ENCODE peak calls at places on chromosomes 7 and 10, in eight cellular contexts. B is GM12878, N is HCT116, U is HepG2, X is GM23338, T is Panc1, L is K562, J is SK-N-SH. G is an unnamed sample.

GRCh38 chr10:88963318-88963717 is 10.7 kb upstream of the ACTA2 start:
- DNase-seq in B (no peak), N (no peak), U (no peak), X (no peak), L (no peak), J (no peak), T (no peak), G (no peak)

GRCh38 chr7:77811895-77812685 is 13.5 kb downstream of the PHTF2 start:
- DNase-seq in U (peak), N (no peak), B (no peak), J (no peak), T (no peak), L (no peak), X (no peak), G (no peak)

GRCh38 chr7:36228039-36228438 is 75.0 kb downstream of the EEPD1 start:
- DNase-seq in B (no peak), X (no peak), T (no peak), L (no peak), J (no peak), N (no peak), U (no peak), G (no peak)

GRCh38 chr7:29147821-29148220 is 1.5 kb upstream of the CPVL start:
- DNase-seq in T (no peak), L (no peak), B (no peak), J (no peak), U (no peak), X (no peak), N (no peak), G (no peak)

GRCh38 chr10:123027861-123028260 is 19.1 kb downstream of the ACADSB start:
- DNase-seq in X (no peak), L (no peak), N (no peak), U (no peak), J (no peak), B (no peak), T (no peak), G (no peak)

GRCh38 chr7:123096434-123096833 is 100.9 kb upstream of the TAS2R16 start:
- DNase-seq in N (no peak), X (no peak), J (no peak), U (no peak), B (no peak), T (no peak), L (no peak), G (no peak)

GRCh38 chr7:64774204-64774842 is 19.9 kb upstream of the ZNF138 start:
- DNase-seq in T (no peak), B (no peak), N (no peak), X (no peak), L (no peak), U (no peak), J (no peak), G (peak)

GRCh38 chr10:86315543-86315942 is 51.1 kb downstream of the GRID1 start:
- DNase-seq in B (no peak), T (no peak), L (no peak), X (no peak), J (no peak), U (no peak), N (no peak), G (no peak)

GRCh38 chr7:100053201-100053600 is 3.6 kb downstream of the ZSCAN21 start:
- DNase-seq in U (peak), T (peak), B (no peak), J (peak), X (peak), N (peak), L (peak), G (peak)

GRCh38 chr7:152520861-152521302 is 85.1 kb upstream of the KMT2C start:
- DNase-seq in U (no peak), N (no peak), B (no peak), X (no peak), J (no peak), L (no peak), T (no peak), G (no peak)

GRCh38 chr7:2965745-2966270 is 77.9 kb downstream of the CARD11 start:
- DNase-seq in N (no peak), T (no peak), U (no peak), X (no peak), L (no peak), B (no peak), J (no peak), G (no peak)

GRCh38 chr7:76403780-76404494 is 5.6 kb downstream of the SSC4D start:
- DNase-seq in L (peak), U (peak), X (no peak), J (no peak), N (no peak), B (no peak), T (no peak), G (peak)

GRCh38 chr7:158649279-158649678 is 55.3 kb downstream of the NCAPG2 start:
- DNase-seq in N (no peak), T (peak), J (peak), L (no peak), U (peak), X (no peak), B (no peak), G (peak)

GRCh38 chr10:26486304-26486703 is 48.2 kb downstream of the APBB1IP start:
- DNase-seq in B (no peak), X (no peak), J (no peak), T (no peak), L (no peak), N (no peak), U (no peak), G (no peak)

GRCh38 chr7:72039460-72039859 is 372.7 kb downstream of the CALN1 start:
- DNase-seq in N (no peak), X (no peak), U (no peak), J (no peak), T (no peak), L (no peak), B (no peak), G (no peak)

GRCh38 chr7:38839846-38840245 is 69.1 kb downstream of the VPS41 start:
- DNase-seq in J (no peak), L (no peak), N (no peak), B (no peak), T (no peak), U (no peak), X (no peak), G (no peak)

GRCh38 chr10:112658900-112659328 is 211.9 kb downstream of the VTI1A start:
- DNase-seq in X (no peak), L (no peak), T (no peak), B (no peak), N (peak), J (no peak), U (peak), G (no peak)

DNA sequence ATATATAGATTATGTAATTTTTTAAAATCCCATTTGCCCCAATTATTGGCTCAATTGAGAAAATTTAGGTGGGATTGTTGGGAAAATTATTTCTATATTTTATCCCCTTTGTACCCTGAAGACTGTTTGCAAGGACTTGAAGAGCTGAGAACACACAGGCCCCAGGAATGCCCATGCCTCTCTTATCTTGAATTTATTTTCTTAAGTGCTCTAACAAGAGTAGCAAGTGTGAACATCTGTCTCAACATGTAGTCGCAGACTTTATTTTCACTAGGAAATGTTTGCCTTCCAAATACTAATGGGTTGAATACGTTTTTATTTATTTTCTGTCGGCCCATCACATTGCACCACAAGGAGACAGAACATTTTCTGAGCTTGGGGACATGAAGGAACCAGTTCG is 332.9 kb downstream of the FGFR2 start:
- DNase-seq in T (no peak), L (no peak), J (no peak), B (no peak), U (no peak), X (no peak), N (no peak), G (no peak)
- TF ChIP-seq POLR2AphosphoS5 in T (no peak), L (no peak), J (no peak), B (no peak), U (no peak), X (no peak), N (no peak), G (no peak)

DNA sequence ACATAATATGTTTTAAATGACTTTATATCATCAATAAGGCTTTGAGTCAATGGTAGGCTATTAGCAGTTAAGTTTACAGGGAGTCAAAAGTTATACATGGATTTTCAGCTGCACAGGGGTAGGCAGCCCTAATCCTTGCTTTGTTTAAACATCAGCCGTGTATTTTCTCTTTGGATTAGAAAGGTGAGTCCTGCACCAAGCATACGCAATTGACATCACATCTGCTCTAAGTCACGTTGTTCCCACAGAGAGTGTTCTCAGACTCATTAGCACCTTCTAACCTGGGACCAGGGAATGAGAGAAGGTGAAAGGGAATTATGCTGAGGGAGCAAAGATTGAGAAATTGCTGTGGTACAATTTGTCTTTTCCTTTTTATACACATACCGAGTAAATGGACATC is 148.6 kb upstream of the ZNF804B start:
- DNase-seq in J (no peak), X (no peak), U (no peak), N (no peak), B (no peak), T (no peak), L (no peak), G (no peak)
- TF ChIP-seq REST in J (no peak), X (no peak), U (no peak), N (no peak), B (no peak), T (no peak), L (no peak), G (no peak)

DNA sequence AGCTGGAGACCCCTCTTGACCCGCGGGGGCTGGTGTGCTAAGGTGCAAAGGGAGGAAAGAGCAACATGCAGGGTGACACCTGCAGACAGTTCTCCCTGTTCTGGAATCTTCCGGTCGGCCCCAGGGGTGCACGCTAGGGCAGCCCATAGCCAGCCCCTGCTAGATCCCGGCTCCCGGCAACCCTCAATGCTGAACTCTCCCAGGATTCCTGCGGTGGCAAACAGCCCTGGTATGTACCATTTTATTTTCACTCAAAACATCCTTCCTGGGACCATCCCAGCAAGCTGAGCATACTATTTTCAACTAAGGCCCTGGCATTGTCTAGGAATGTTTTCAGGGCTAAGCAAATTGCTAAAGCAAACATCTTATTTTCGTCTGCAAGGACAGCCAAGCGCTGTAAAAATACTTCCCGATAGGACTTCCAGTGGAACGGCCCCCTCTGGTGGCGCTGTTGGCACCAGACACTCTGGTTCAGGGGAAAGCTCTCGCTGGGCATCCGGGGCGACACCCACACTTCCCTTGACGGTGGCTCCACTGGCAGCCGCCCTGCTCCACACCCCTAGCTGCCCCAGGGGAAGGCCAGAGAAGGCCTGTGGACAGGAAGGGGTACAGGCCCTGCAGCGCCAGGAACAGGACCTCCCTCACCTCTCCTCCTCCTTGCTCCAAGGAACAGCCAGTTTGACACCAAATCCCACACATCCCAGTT is 99.4 kb downstream of the CTBP2 start:
- DNase-seq in T (no peak), L (no peak), B (no peak), N (peak), U (peak), X (peak), J (peak), G (peak)
- TF ChIP-seq POLR2AphosphoS5 in T (no peak), L (no peak), B (no peak), N (no peak), U (no peak), X (no peak), J (no peak), G (no peak)

DNA sequence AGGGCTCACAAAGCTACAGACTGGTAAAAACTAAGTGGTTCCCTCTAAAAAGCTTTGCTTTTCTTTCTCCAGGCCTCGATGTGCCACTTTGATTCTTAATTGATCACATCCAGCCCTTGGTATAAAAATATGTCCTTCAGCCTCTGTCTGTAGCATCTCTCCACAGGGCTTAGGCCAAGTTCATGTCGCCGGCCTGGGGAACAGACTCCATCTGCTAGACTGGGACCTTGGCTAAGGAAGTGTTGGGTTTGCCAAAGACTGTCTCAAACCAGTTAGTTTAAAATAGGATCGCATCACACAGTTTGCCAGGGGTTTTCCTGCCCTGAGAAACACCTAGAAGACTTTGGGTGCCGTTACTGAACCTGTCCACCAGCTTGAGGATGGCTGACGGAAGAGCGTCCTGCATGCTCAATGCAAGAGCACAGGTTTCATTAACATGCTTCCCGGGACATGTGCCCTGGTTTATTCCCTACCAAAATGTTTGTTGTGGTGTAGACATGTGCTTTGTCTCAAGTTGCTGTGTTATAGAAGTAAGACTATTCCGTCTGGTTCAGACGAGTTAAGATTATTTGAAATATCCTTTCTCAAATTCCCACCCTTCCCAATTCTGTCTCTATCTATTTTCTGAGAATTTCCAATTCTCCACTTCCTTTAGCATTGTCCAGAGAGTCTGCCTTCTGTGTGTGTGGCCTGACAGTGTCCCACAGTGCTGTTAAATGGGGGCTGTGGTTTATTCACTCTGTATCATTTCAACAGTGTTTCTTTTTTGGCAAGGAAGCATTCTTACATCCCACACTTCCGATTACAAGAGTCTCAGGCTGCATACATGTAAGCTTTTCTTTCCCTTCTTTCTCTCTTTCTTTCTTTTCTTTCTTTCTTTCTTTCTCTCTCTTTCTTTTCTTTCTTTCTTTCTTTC is 334.7 kb downstream of the INHBA start:
- DNase-seq in U (no peak), N (no peak), J (no peak), B (no peak), L (no peak), X (no peak), T (no peak), G (no peak)
- TF ChIP-seq REST in U (no peak), N (no peak), J (no peak), B (no peak), L (no peak), X (no peak), T (no peak), G (no peak)

GRCh38 chr10:22503315-22504090 is 158.2 kb downstream of the SPAG6 start:
- DNase-seq in B (no peak), U (no peak), N (no peak), L (peak), J (no peak), X (no peak), T (no peak), G (no peak)

GRCh38 chr10:22501863-22502262 is 156.6 kb downstream of the SPAG6 start:
- DNase-seq in X (no peak), N (no peak), L (no peak), U (no peak), J (no peak), T (no peak), B (no peak), G (no peak)

GRCh38 chr10:22504766-22505165 is 159.5 kb downstream of the SPAG6 start:
- DNase-seq in N (no peak), X (no peak), U (no peak), J (no peak), B (no peak), L (no peak), T (no peak), G (no peak)

GRCh38 chr10:22501412-22501811 is 156.1 kb downstream of the SPAG6 start:
- DNase-seq in B (no peak), X (no peak), N (no peak), L (no peak), U (no peak), T (no peak), J (no peak), G (no peak)

GRCh38 chr10:22505923-22506685 is 160.8 kb downstream of the SPAG6 start:
- DNase-seq in U (no peak), T (no peak), L (no peak), X (no peak), N (no peak), J (no peak), B (no peak), G (no peak)
- TF ChIP-seq POLR2AphosphoS5 in U (no peak), T (no peak), L (no peak), X (no peak), N (no peak), J (no peak), B (no peak), G (no peak)